ENCODE peak calls at places on chromosomes 1 and 21, in four cellular contexts. W is WTC11, K is K562, D is HepG2. S is an unnamed sample.

GRCh38 chr1:214898718-214899117 is 183.8 kb upstream of the KCNK2 start:
- DNase-seq in W (no peak), K (no peak), D (no peak), S (no peak)

GRCh38 chr1:40877681-40878080 is 15.5 kb upstream of the CITED4 start:
- DNase-seq in W (no peak), K (peak), D (no peak), S (no peak)

GRCh38 chr1:205217418-205217817 is 5.9 kb upstream of the DSTYK start:
- DNase-seq in W (no peak), K (no peak), D (no peak), S (no peak)

GRCh38 chr1:94258873-94259331 is 21.5 kb upstream of the ARHGAP29 start:
- DNase-seq in W (no peak), K (no peak), D (peak), S (no peak)

GRCh38 chr1:226670062-226670461 is 69.0 kb downstream of the ITPKB start:
- DNase-seq in W (no peak), K (no peak), D (no peak), S (no peak)

GRCh38 chr1:156262461-156263287 is 14.8 kb upstream of the PAQR6 start:
- DNase-seq in W (no peak), K (no peak), D (no peak), S (no peak)

GRCh38 chr1:156468693-156469345 is 31.8 kb downstream of the MEF2D start:
- DNase-seq in W (no peak), K (no peak), D (no peak), S (no peak)

GRCh38 chr1:109298666-109299086 is 8.1 kb downstream of the MYBPHL start:
- DNase-seq in W (no peak), K (peak), D (peak), S (no peak)

GRCh38 chr21:39581414-39581813 is 31.3 kb upstream of the B3GALT5 start:
- DNase-seq in W (no peak), K (no peak), D (no peak), S (no peak)

GRCh38 chr1:175376194-175376593 is 183.6 kb upstream of the KIAA0040 start:
- DNase-seq in W (no peak), K (peak), D (peak), S (peak)

GRCh38 chr1:76680676-76681075 is 186.6 kb upstream of the ST6GALNAC5 start:
- DNase-seq in W (no peak), K (no peak), D (no peak), S (no peak)

GRCh38 chr1:22953392-22954141 is 19.1 kb downstream of the LACTBL1 start:
- DNase-seq in W (peak), K (no peak), D (no peak), S (no peak)

GRCh38 chr1:188372821-188373220 is 1544.1 kb downstream of the PLA2G4A start:
- DNase-seq in W (no peak), K (no peak), D (no peak), S (no peak)

DNA sequence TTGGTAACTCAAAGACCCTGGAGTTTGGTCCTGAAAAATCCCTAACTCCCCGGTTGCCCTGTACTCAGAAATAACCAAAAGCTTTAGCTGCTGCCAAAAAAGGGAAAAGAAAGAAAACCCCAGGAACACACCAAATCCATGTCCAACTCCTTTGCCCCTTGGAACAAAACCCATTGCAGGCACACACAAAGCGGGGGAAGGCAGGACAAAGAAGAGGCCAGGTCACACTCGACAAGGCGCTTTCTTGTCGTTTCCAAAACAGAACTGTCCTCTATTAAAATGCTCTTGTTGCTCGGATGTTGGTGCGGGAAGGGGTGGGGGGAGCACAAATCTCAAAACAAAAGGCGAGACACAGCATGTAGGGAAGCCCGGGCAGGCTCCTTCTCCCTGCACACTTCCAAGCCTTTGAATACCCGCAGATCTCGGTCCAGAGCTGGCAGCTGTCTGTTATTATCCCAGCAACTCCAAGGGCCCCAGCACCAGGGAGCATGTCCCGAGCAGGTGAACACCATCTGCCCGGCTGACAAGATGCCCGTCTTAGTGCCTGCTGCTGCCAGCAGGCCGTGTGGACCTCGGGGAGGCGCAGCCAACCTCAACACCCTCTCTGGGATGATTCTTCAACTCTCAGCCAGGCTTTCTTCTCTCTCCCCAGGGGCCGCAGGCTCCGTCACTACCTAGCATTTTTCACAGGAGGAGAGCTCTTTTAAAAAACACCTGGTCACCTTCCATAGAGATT is 96.4 kb downstream of the SSBP3 start:
- DNase-seq in W (peak), K (no peak), D (no peak), S (no peak)
- TF ChIP-seq ELF4 in W (no peak), K (no peak), D (no peak), S (no peak)

DNA sequence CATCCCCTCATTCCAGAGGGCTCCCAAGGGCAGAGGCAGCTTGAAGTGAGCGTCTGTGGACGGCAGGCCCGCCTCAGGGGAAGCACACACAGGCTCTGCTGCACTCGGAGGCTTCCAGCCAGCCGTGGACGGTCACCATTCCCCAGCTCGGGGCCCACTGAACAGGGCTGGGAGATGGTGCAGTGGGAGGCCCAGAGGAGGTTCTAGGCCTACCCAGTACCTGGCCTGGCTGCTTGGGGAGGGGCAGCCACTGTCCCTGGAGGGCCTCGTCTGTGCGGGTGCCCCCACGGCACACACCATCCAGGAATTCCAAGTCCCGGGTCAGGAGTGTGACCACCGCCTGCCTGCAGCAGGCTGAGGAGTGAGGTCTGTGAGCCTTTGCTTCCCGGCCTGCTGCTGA is 80.4 kb downstream of the SIK1 start:
- DNase-seq in W (no peak), K (no peak), D (no peak), S (no peak)
- TF ChIP-seq ELF4 in W (no peak), K (no peak), D (no peak), S (no peak)

DNA sequence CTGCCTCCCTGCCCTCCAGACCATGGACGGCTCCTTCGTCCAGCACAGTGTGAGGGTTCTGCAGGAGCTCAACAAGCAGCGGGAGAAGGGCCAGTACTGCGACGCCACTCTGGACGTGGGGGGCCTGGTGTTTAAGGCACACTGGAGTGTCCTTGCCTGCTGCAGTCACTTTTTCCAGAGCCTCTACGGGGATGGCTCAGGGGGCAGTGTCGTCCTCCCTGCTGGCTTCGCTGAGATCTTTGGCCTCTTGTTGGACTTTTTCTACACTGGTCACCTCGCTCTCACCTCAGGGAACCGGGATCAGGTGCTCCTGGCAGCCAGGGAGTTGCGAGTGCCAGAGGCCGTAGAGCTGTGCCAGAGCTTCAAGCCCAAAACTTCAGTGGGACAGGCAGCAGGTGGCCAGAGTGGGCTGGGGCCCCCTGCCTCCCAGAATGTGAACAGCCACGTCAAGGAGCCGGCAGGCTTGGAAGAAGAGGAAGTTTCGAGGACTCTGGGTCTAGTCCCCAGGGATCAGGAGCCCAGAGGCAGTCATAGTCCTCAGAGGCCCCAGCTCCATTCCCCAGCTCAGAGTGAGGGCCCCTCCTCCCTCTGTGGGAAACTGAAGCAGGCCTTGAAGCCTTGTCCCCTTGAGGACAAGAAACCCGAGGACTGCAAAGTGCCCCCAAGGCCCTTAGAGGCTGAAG is 935 bp downstream of the ZBTB48 start:
- DNase-seq in W (no peak), K (peak), D (no peak), S (peak)
- TF ChIP-seq ELF4 in W (no peak), K (no peak), D (no peak), S (no peak)

GRCh38 chr1:78472251-78472620 is 18.5 kb upstream of the PTGFR start:
- DNase-seq in W (no peak), K (no peak), D (no peak), S (no peak)

GRCh38 chr1:78474092-78474491 is 16.7 kb upstream of the PTGFR start:
- DNase-seq in W (no peak), K (no peak), D (no peak), S (no peak)

GRCh38 chr1:78472851-78473496 is 17.8 kb upstream of the PTGFR start:
- DNase-seq in W (no peak), K (no peak), D (no peak), S (no peak)

GRCh38 chr1:78475888-78476610 is 14.7 kb upstream of the PTGFR start:
- DNase-seq in W (no peak), K (no peak), D (peak), S (no peak)
- TF ChIP-seq ELF4 in W (no peak), K (no peak), D (no peak), S (no peak)

GRCh38 chr1:225470210-225470609 is 42.4 kb upstream of the LBR start:
- DNase-seq in W (no peak), K (no peak), D (no peak), S (no peak)

GRCh38 chr1:225468270-225469020 is 40.6 kb upstream of the LBR start:
- DNase-seq in W (no peak), K (no peak), D (no peak), S (no peak)

GRCh38 chr1:225467193-225468020 is 39.6 kb upstream of the LBR start:
- DNase-seq in W (no peak), K (peak), D (no peak), S (no peak)

GRCh38 chr1:225470691-225471452 is 43.0 kb upstream of the LBR start:
- DNase-seq in W (no peak), K (no peak), D (no peak), S (no peak)

DNA sequence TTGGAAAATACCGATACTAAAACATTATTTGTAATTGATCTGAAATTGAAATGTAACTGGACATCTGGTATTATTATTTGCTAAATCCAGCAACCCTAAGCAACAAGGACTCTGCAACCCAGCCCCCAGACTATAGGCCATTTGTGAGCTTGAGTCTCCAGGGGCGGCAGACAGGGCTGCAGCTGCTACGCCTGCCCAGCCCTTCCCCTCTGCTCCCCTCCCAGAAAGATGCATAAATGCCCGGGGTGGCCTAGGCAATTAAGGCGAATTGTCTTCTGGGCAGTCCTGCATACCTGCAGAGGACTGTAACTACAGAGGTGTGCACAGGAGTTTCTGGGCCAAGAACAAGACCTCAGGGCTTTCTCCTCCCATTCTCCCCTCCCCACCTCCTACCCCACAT is 41.2 kb upstream of the LBR start:
- DNase-seq in W (no peak), K (no peak), D (no peak), S (no peak)
- TF ChIP-seq ELF4 in W (no peak), K (no peak), D (no peak), S (no peak)

GRCh38 chr1:229027622-229028182 is 243.2 kb upstream of the RAB4A start:
- DNase-seq in W (no peak), K (no peak), D (peak), S (no peak)

GRCh38 chr1:229030642-229031390 is 240.1 kb upstream of the RAB4A start:
- DNase-seq in W (no peak), K (no peak), D (no peak), S (no peak)

GRCh38 chr1:229028509-229028908 is 242.4 kb upstream of the RAB4A start:
- DNase-seq in W (no peak), K (no peak), D (no peak), S (no peak)

GRCh38 chr1:229029644-229030235 is 241.2 kb upstream of the RAB4A start:
- DNase-seq in W (no peak), K (no peak), D (no peak), S (no peak)

GRCh38 chr1:229028987-229029550 is 241.8 kb upstream of the RAB4A start:
- DNase-seq in W (no peak), K (no peak), D (no peak), S (no peak)
- TF ChIP-seq ELF4 in W (no peak), K (no peak), D (no peak), S (no peak)

S was measured in HEK293T.